ENCODE peak calls at places on chromosomes 4 and X, in five cellular contexts. P, I, G, S and A are unnamed samples.

GRCh38 chr4:37970702-37971101 is 10.5 kb downstream of the PTTG2 start:
- DNase-seq in I (no peak), G (no peak), P (peak), S (peak), A (peak)

GRCh38 chr4:3252831-3253641 is 4.1 kb downstream of the MSANTD1 start:
- DNase-seq in P (peak), S (no peak), I (no peak), G (no peak), A (no peak)

GRCh38 chrX:134886201-134886600 is 104.6 kb upstream of the SMIM10 start:
- DNase-seq in S (no peak), P (no peak), G (no peak), I (no peak), A (no peak)

GRCh38 chr4:88660446-88661294 is 37.0 kb downstream of the NAP1L5 start:
- DNase-seq in I (no peak), S (no peak), P (no peak), G (no peak), A (no peak)

GRCh38 chr4:17934286-17934685 is 87.3 kb downstream of the LCORL start:
- DNase-seq in S (no peak), P (no peak), G (no peak), I (no peak), A (no peak)

GRCh38 chr4:93433840-93434239 is 394.7 kb upstream of the ATOH1 start:
- DNase-seq in P (no peak), I (no peak), G (no peak), S (no peak), A (no peak)

GRCh38 chrX:109049416-109049815 is 313.1 kb upstream of the IRS4 start:
- DNase-seq in P (no peak), G (no peak), S (no peak), I (no peak), A (no peak)

GRCh38 chrX:331145-331771 is 12.7 kb upstream of the GTPBP6 start:
- DNase-seq in G (no peak), S (no peak), P (peak), I (no peak), A (no peak)

GRCh38 chr4:117664706-117665444 is 369.4 kb upstream of the NDST3 start:
- DNase-seq in S (no peak), G (peak), P (no peak), I (no peak), A (no peak)

GRCh38 chrX:118577041-118577440 is 81.4 kb downstream of the DOCK11 start:
- DNase-seq in S (no peak), I (no peak), G (no peak), P (no peak), A (no peak)

GRCh38 chr4:126766266-126766665 is 866.5 kb upstream of the INTU start:
- DNase-seq in I (no peak), S (no peak), G (no peak), P (no peak), A (no peak)

GRCh38 chr4:81743731-81744465 is 272.2 kb upstream of the RASGEF1B start:
- DNase-seq in I (no peak), G (no peak), P (no peak), S (no peak), A (no peak)

GRCh38 chr4:87543835-87544461 is 14.8 kb upstream of the SPARCL1 start:
- DNase-seq in S (no peak), I (no peak), P (no peak), G (no peak), A (no peak)

GRCh38 chr4:121278811-121279368 is 101.9 kb downstream of the QRFPR start:
- DNase-seq in S (no peak), P (no peak), I (peak), G (no peak), A (peak)

GRCh38 chr4:123653211-123653610 is 256.6 kb downstream of the SPRY1 start:
- DNase-seq in P (no peak), S (no peak), G (no peak), I (no peak), A (no peak)

GRCh38 chr4:152079543-152080293 is 318.9 kb upstream of the GATB start:
- DNase-seq in P (no peak), I (no peak), S (no peak), G (no peak), A (no peak)

GRCh38 chrX:9890541-9891200 is 76.5 kb upstream of the CLDN34 start:
- DNase-seq in I (no peak), G (no peak), P (no peak), S (no peak), A (no peak)

GRCh38 chrX:125205918-125206665 is 113.6 kb upstream of the TEX13C start:
- DNase-seq in S (no peak), G (no peak), P (peak), I (no peak), A (no peak)

GRCh38 chr4:10963958-10964705 is 279.6 kb upstream of the CLNK start:
- DNase-seq in I (no peak), S (no peak), P (no peak), G (no peak), A (no peak)

GRCh38 chr4:3441501-3442459 is at the start of gene HGFAC:
- DNase-seq in P (no peak), G (no peak), I (no peak), S (no peak), A (no peak)

GRCh38 chrX:131675596-131676194 is 131.8 kb downstream of the OR13H1 start:
- DNase-seq in S (no peak), P (no peak), G (no peak), I (no peak), A (no peak)

GRCh38 chr4:99117876-99118693 is 26.0 kb downstream of the ADH4 start:
- DNase-seq in P (no peak), S (no peak), I (no peak), G (no peak), A (no peak)

GRCh38 chr4:189615217-189615663 is 325.4 kb upstream of the FRG1 start:
- DNase-seq in S (no peak), G (no peak), I (no peak), P (peak), A (no peak)

GRCh38 chr4:36026348-36026747 is 218.0 kb downstream of the ARAP2 start:
- DNase-seq in G (no peak), I (no peak), P (no peak), S (no peak), A (no peak)

GRCh38 chr4:184328022-184328736 is 110.5 kb upstream of the ENPP6 start:
- DNase-seq in P (no peak), G (no peak), I (peak), S (no peak), A (peak)

GRCh38 chr4:61202638-61203495 is 2.7 kb downstream of the ADGRL3 start:
- DNase-seq in G (no peak), S (no peak), I (no peak), P (no peak), A (no peak)

GRCh38 chrX:84224741-84225140 is 36.7 kb upstream of the RPS6KA6 start:
- DNase-seq in P (no peak), S (no peak), G (no peak), I (no peak), A (no peak)

GRCh38 chr4:156575430-156576073 is 396.0 kb downstream of the PDGFC start:
- DNase-seq in P (peak), G (no peak), S (no peak), I (no peak), A (no peak)

DNA sequence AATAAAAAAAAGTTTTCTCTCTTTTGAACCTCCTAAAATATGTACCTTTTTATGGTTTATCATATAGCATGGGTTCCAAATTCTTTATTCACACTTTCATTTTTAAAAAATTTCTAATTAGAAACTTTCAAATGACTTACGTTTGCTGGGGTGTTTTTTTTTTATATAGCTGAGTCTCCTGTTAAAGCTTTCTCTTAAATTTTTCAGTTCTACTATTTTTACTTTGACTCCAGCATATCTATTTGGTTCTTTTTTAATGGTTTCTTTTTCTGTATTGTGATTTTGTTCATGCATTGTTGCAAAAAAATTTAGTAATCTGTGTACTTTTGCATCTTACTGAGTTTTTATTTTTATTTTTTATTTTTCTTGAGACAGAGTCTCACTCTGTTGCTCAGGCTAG is 22.3 kb downstream of the ZNF718 start:
- DNase-seq in S (no peak), G (no peak), P (no peak), I (no peak), A (no peak)
- H3K4me3 ChIP-seq in S (no peak), G (no peak), P (no peak), I (no peak), A (no peak)

GRCh38 chr4:112514449-112515277 is 1.3 kb downstream of the NEUROG2 start:
- DNase-seq in G (no peak), S (no peak), I (no peak), P (no peak), A (peak)
- TF ChIP-seq CTCF in G (no peak), S (no peak), I (peak), P (no peak), A (peak)

DNA sequence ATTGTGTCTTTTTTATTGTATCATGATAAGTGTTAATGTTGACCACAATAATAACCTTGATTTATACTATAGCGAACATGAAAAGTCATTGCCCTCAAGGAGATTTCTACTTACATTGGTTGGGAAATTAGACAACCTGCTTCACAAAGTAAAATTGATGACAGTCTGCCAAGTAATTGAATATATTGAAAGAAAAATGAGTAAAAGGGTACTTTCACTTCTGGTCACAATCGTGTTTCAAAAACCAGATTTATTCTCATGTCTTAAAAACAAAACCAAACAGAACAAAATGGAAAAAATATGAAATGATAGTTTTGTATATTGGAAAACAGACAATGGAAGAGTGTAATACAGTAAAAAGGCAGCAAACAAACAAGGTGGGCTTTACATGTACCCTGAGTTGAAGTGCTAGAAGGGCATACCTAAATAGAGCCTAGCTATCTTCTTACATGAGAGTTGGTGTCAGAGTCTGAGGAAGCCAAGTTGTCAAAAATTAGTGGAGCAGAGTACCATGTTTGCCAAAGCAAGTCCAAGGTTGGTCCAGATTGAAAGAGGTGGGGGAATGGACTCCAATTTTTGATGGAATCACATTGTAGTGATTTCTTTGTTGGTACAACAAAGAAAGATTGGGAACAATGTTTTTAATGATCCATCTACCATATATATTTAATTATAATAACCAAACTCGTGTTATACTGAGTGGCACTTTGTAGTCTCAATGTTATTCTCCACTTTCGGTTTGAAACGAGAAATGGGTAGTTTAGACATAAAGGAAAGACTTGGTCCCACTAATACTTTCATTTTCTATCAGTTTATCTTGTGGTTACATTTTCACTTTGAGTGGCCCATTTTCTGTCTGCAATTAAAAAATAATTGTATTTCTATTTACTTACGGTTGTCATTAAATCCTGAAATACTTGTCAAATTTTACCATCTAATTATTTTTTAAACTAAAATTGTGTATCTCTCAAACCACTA is 775.6 kb downstream of the STIM2 start:
- DNase-seq in S (no peak), G (no peak), I (peak), P (no peak), A (no peak)
- H3K4me3 ChIP-seq in S (no peak), G (no peak), I (no peak), P (no peak), A (no peak)

DNA sequence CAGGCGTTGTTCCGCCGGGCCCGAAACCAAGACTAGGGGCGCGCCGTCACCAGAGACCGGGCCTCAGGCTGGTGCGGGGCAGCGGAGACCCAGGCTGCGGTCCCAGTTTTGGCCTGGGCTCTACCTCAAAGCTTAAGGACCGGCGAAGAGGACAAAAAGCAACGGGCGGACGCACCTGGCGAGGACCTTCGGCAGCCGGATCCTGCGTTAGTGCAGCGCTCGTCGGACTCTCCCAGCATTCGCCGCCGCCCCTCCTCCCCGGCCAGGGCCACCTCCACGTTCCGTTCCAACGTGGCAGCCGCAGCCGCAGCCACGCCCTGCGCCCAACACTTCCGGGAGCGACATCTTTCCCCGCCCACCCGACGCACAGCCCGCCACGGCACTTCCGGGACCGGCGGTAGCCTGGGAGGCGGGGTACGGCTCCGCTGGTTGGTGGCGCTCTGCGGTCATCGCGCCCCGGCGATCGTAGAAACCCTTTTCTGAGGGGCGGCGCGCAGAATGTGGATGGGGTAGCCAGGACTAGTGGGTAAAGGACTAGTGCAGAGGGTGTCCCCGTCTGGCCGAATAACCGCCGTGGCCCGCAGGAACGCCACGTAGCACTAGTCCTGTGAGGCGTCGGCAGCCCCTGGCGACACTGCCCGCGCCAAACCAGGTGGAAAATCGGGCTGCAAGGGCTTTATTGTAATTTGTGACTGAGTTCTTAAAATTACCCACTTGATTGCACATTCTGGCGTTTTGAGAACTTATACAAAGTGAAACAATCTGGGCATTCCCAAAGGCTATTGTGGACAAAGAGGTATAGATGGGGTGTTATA is at the start of gene SEC31A:
- DNase-seq in G (peak), S (peak), P (peak), I (peak), A (peak)
- TF ChIP-seq CTCF in G (no peak), S (no peak), P (no peak), I (peak), A (no peak)

DNA sequence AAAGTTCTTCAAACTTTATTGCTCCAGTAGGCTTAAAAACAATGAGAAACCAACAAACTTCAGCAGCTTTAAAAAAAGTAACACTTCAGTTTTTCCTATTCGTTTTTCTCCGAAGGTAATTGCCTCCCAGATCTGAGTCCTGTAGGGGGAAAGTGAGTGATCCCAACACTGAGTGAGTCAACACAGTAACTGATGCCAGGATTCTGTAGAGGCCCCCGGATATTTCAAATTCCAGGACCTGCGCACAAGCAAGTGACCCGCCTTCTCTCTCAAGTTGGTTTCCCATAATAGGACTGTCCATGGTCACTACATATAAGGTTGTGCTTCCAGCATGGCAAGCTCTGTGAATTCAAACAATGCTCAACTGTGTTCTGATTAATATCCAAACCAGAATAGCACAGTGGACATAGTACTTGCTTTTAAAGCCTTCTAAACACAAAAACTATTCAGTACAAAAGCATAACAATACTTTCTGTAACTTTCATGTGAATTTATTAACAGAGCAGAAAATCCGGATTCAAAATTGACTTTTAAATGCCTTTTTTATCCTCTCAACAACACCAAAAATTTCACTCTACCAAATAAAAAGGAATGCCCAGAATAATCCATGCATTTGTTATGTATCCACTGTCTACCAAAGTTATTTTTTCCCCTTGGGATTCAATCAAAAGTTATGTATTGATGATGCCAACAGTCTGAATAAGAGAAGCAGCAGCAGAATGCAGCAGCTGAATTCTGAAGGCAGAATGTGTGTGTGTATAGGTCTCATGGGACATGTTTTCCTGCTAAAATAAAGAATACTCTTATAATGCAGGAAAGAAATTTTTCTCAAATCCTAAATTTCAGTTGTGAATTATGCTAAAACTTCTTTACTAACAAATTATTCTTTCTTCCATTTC is at the start of gene DMD:
- DNase-seq in G (peak), S (peak), I (no peak), P (no peak), A (no peak)
- H3K4me3 ChIP-seq in G (no peak), S (no peak), I (no peak), P (peak), A (no peak)

GRCh38 chrX:100368167-100368566 is 41.9 kb downstream of the PCDH19 start:
- DNase-seq in G (no peak), P (no peak), I (no peak), S (no peak), A (no peak)
- TF ChIP-seq CTCF in G (peak), P (no peak), I (peak), S (no peak), A (peak)

GRCh38 chr4:58962424-58962823 is 1852.2 kb upstream of the IGFBP7 start:
- DNase-seq in P (no peak), I (no peak), G (no peak), S (no peak), A (no peak)
- H3K4me3 ChIP-seq in P (no peak), I (no peak), G (no peak), S (no peak), A (no peak)